ENCODE peak calls at places on chromosomes 7 and 10, in ten cellular contexts. One of them, this sample, is unnamed.

GRCh38 chr10:73073627-73074026 is 23.0 kb downstream of the P4HA1 start:
- DNase-seq in neural crest cell: no peak
- DNase-seq in WTC11: no peak
- DNase-seq in HTR-8/SVneo: no peak
- DNase-seq in naive thymus-derived CD8-positive, alpha-beta T cell: no peak
- DNase-seq in non-pigmented ciliary epithelial cell: no peak
- DNase-seq in caudate nucleus: no peak
- DNase-seq in T-helper 9 cell: no peak
- DNase-seq in putamen: no peak
- DNase-seq in NCI-H526: no peak
- DNase-seq in this sample: no peak

GRCh38 chr10:28678687-28679457 is 1.6 kb downstream of the BAMBI start:
- DNase-seq in neural crest cell: no peak
- DNase-seq in WTC11: no peak
- DNase-seq in HTR-8/SVneo: no peak
- DNase-seq in naive thymus-derived CD8-positive, alpha-beta T cell: no peak
- DNase-seq in non-pigmented ciliary epithelial cell: no peak
- DNase-seq in caudate nucleus: no peak
- DNase-seq in T-helper 9 cell: no peak
- DNase-seq in putamen: no peak
- DNase-seq in NCI-H526: peak; percentile 4
- DNase-seq in this sample: no peak

GRCh38 chr10:79093658-79094411 is 25.1 kb downstream of the ZMIZ1 start:
- DNase-seq in neural crest cell: no peak
- DNase-seq in WTC11: no peak
- DNase-seq in HTR-8/SVneo: no peak
- DNase-seq in naive thymus-derived CD8-positive, alpha-beta T cell: no peak
- DNase-seq in non-pigmented ciliary epithelial cell: no peak
- DNase-seq in caudate nucleus: no peak
- DNase-seq in T-helper 9 cell: no peak
- DNase-seq in putamen: peak; percentile 16
- DNase-seq in NCI-H526: peak; percentile 72
- DNase-seq in this sample: no peak

GRCh38 chr7:27677912-27678612 is 15.4 kb upstream of the HIBADH start:
- DNase-seq in neural crest cell: no peak
- DNase-seq in WTC11: no peak
- DNase-seq in HTR-8/SVneo: peak; percentile 83
- DNase-seq in naive thymus-derived CD8-positive, alpha-beta T cell: no peak
- DNase-seq in non-pigmented ciliary epithelial cell: peak; percentile 89
- DNase-seq in caudate nucleus: no peak
- DNase-seq in T-helper 9 cell: no peak
- DNase-seq in putamen: peak; percentile 55
- DNase-seq in NCI-H526: no peak
- DNase-seq in this sample: no peak

GRCh38 chr10:68385740-68386139 is 21.3 kb downstream of the RUFY2 start:
- DNase-seq in neural crest cell: no peak
- DNase-seq in WTC11: no peak
- DNase-seq in HTR-8/SVneo: no peak
- DNase-seq in naive thymus-derived CD8-positive, alpha-beta T cell: no peak
- DNase-seq in non-pigmented ciliary epithelial cell: no peak
- DNase-seq in caudate nucleus: no peak
- DNase-seq in T-helper 9 cell: no peak
- DNase-seq in putamen: no peak
- DNase-seq in NCI-H526: no peak
- DNase-seq in this sample: no peak

GRCh38 chr10:968546-969199 is 19.6 kb upstream of the GTPBP4 start:
- DNase-seq in neural crest cell: no peak
- DNase-seq in WTC11: no peak
- DNase-seq in HTR-8/SVneo: no peak
- DNase-seq in naive thymus-derived CD8-positive, alpha-beta T cell: no peak
- DNase-seq in non-pigmented ciliary epithelial cell: no peak
- DNase-seq in caudate nucleus: no peak
- DNase-seq in T-helper 9 cell: no peak
- DNase-seq in putamen: no peak
- DNase-seq in NCI-H526: no peak
- DNase-seq in this sample: no peak

GRCh38 chr10:29302499-29302898 is 13.6 kb downstream of the LYZL1 start:
- DNase-seq in neural crest cell: no peak
- DNase-seq in WTC11: no peak
- DNase-seq in HTR-8/SVneo: no peak
- DNase-seq in naive thymus-derived CD8-positive, alpha-beta T cell: no peak
- DNase-seq in non-pigmented ciliary epithelial cell: no peak
- DNase-seq in caudate nucleus: no peak
- DNase-seq in T-helper 9 cell: no peak
- DNase-seq in putamen: no peak
- DNase-seq in NCI-H526: no peak
- DNase-seq in this sample: no peak

GRCh38 chr7:99031496-99031895 is 112.4 kb downstream of the SMURF1 start:
- DNase-seq in neural crest cell: no peak
- DNase-seq in WTC11: no peak
- DNase-seq in HTR-8/SVneo: no peak
- DNase-seq in naive thymus-derived CD8-positive, alpha-beta T cell: no peak
- DNase-seq in non-pigmented ciliary epithelial cell: no peak
- DNase-seq in caudate nucleus: no peak
- DNase-seq in T-helper 9 cell: no peak
- DNase-seq in putamen: no peak
- DNase-seq in NCI-H526: no peak
- DNase-seq in this sample: no peak

GRCh38 chr7:26620352-26620751 is 244.0 kb downstream of the SKAP2 start:
- DNase-seq in neural crest cell: no peak
- DNase-seq in WTC11: peak; percentile 70
- DNase-seq in HTR-8/SVneo: no peak
- DNase-seq in naive thymus-derived CD8-positive, alpha-beta T cell: no peak
- DNase-seq in non-pigmented ciliary epithelial cell: no peak
- DNase-seq in caudate nucleus: no peak
- DNase-seq in T-helper 9 cell: no peak
- DNase-seq in putamen: no peak
- DNase-seq in NCI-H526: peak; percentile 33
- DNase-seq in this sample: no peak

GRCh38 chr10:99894613-99895012 is 112.2 kb downstream of the ABCC2 start:
- DNase-seq in neural crest cell: no peak
- DNase-seq in WTC11: no peak
- DNase-seq in HTR-8/SVneo: no peak
- DNase-seq in naive thymus-derived CD8-positive, alpha-beta T cell: no peak
- DNase-seq in non-pigmented ciliary epithelial cell: no peak
- DNase-seq in caudate nucleus: no peak
- DNase-seq in T-helper 9 cell: no peak
- DNase-seq in putamen: no peak
- DNase-seq in NCI-H526: no peak
- DNase-seq in this sample: no peak